ENCODE peak calls at places on chromosomes 1 and 21, in ten cellular contexts. G is CD8-positive, alpha-beta T cell; U is heart left ventricle; S is fibroblast of lung; J is esophagus muscularis mucosa; O is left ventricle myocardium inferior; T is BE2C; C is stomach; I is mucosa of descending colon; R is left lung. X is an unnamed sample. For H3K36me3, H3K4me1 and H3K9me3, the result is how much of the 10 kb centered on the place peaks cover.

GRCh38 chr21:44765231-44766013 is 36.2 kb downstream of the UBE2G2 start:
- DNase-seq in R (no peak), C (no peak), U (no peak), J (no peak), I (no peak), G (peak), S (no peak), T (peak), O (no peak), X (peak)

GRCh38 chr1:152884966-152885624 is 7.0 kb downstream of the SMCP start:
- DNase-seq in G (no peak), T (no peak), C (no peak), S (peak), O (no peak), U (no peak), I (no peak), J (peak), R (no peak), X (no peak)

GRCh38 chr1:66445492-66446181 is 88.3 kb upstream of the SGIP1 start:
- DNase-seq in T (no peak), C (peak), I (peak), R (peak), O (no peak), G (peak), U (peak), S (no peak), J (no peak), X (peak)

GRCh38 chr1:19315378-19316206 is 3.5 kb downstream of the SLC66A1 start:
- DNase-seq in R (no peak), G (no peak), J (no peak), I (no peak), T (no peak), U (no peak), C (no peak), S (peak), O (no peak), X (no peak)

GRCh38 chr1:170445096-170445495 is 86.9 kb upstream of the GORAB start:
- DNase-seq in I (no peak), G (no peak), R (no peak), S (peak), C (no peak), U (no peak), O (no peak), J (no peak), T (no peak), X (no peak)

GRCh38 chr1:30179942-30180543 is 543.3 kb downstream of the MATN1 start:
- DNase-seq in U (no peak), R (no peak), C (peak), G (no peak), I (no peak), O (no peak), T (no peak), J (peak), S (no peak), X (no peak)

GRCh38 chr21:23955130-23955873 is 1652.0 kb downstream of the MRPL39 start:
- DNase-seq in G (no peak), J (no peak), U (no peak), C (no peak), R (no peak), T (no peak), O (no peak), I (no peak), S (no peak), X (no peak)

GRCh38 chr1:94285026-94285654 is 47.8 kb upstream of the ARHGAP29 start:
- DNase-seq in T (no peak), U (no peak), G (no peak), J (no peak), O (no peak), C (no peak), I (no peak), R (no peak), S (no peak), X (no peak)

GRCh38 chr1:89001510-89001909 is 9.1 kb upstream of the KYAT3 start:
- DNase-seq in C (no peak), S (no peak), G (no peak), O (no peak), R (no peak), U (no peak), J (no peak), I (no peak), T (no peak), X (peak)

GRCh38 chr1:39701092-39701460 is 9.8 kb upstream of the HPCAL4 start:
- DNase-seq in T (no peak), I (no peak), J (no peak), U (no peak), C (peak), G (no peak), O (peak), R (no peak), S (peak), X (no peak)

GRCh38 chr1:179369751-179370341 is 4.1 kb downstream of the AXDND1 start:
- DNase-seq in J (no peak), I (peak), O (no peak), G (no peak), C (no peak), T (peak), S (peak), U (no peak), R (no peak), X (peak)

GRCh38 chr1:231240531-231240882 is 505 bp upstream of the GNPAT start:
- DNase-seq in S (peak), C (no peak), J (no peak), U (no peak), G (no peak), R (no peak), I (no peak), O (no peak), T (no peak), X (no peak)

GRCh38 chr1:15331180-15331579 is 78.5 kb upstream of the EFHD2 start:
- DNase-seq in I (no peak), J (no peak), R (no peak), U (no peak), C (no peak), O (no peak), S (no peak), T (no peak), G (no peak), X (no peak)

GRCh38 chr1:84377480-84378095 is 20.7 kb upstream of the DNASE2B start:
- DNase-seq in R (no peak), C (no peak), J (no peak), S (peak), T (peak), I (no peak), U (peak), G (no peak), O (no peak), X (no peak)

GRCh38 chr21:34511787-34512451 is at the start of gene KCNE1:
- DNase-seq in G (no peak), J (no peak), C (no peak), S (peak), R (peak), I (no peak), U (peak), T (no peak), O (no peak), X (no peak)

GRCh38 chr1:38332649-38333310 is 286.2 kb upstream of the POU3F1 start:
- DNase-seq in I (no peak), J (peak), T (no peak), R (no peak), C (no peak), G (no peak), O (no peak), S (no peak), U (no peak), X (no peak)

GRCh38 chr1:2604156-2604853 is 17.7 kb downstream of the PRXL2B start:
- DNase-seq in S (no peak), J (no peak), C (no peak), I (no peak), R (no peak), U (no peak), O (no peak), G (no peak), T (no peak), X (no peak)

GRCh38 chr1:61399192-61399591 is 316.8 kb downstream of the NFIA start:
- DNase-seq in O (no peak), R (no peak), I (no peak), S (no peak), T (no peak), G (no peak), U (no peak), J (no peak), C (no peak), X (no peak)

GRCh38 chr1:37997256-37998088 is 7.7 kb upstream of the SF3A3 start:
- DNase-seq in S (no peak), J (no peak), U (no peak), I (no peak), C (no peak), O (no peak), T (no peak), R (no peak), G (no peak), X (no peak)

GRCh38 chr1:31862071-31862470 is 46.2 kb upstream of the SPOCD1 start:
- DNase-seq in J (no peak), I (no peak), R (no peak), C (no peak), T (no peak), G (no peak), U (no peak), S (no peak), O (no peak), X (no peak)

GRCh38 chr1:221694109-221694508 is 47.8 kb downstream of the DUSP10 start:
- DNase-seq in C (no peak), T (no peak), O (no peak), J (no peak), I (no peak), G (no peak), U (no peak), R (no peak), S (no peak), X (no peak)

GRCh38 chr21:35925497-35925896 is 134.8 kb downstream of the SETD4 start:
- DNase-seq in R (peak), U (no peak), J (peak), G (no peak), C (peak), O (no peak), S (peak), T (no peak), I (no peak), X (peak)

GRCh38 chr1:229599218-229599812 is 26.6 kb downstream of the TAF5L start:
- DNase-seq in I (no peak), S (peak), O (no peak), R (no peak), J (no peak), U (no peak), G (no peak), T (no peak), C (no peak), X (no peak)

GRCh38 chr1:246037832-246038231 is 469.2 kb downstream of the SMYD3 start:
- DNase-seq in S (no peak), T (no peak), U (no peak), O (no peak), I (no peak), J (no peak), G (no peak), R (no peak), C (no peak), X (no peak)

GRCh38 chr1:234495231-234495990 is 16.4 kb upstream of the TARBP1 start:
- DNase-seq in T (no peak), I (no peak), J (no peak), U (no peak), S (peak), G (no peak), R (no peak), O (no peak), C (no peak), X (no peak)

GRCh38 chr1:167515893-167516321 is 2.4 kb downstream of the CD247 start:
- DNase-seq in J (no peak), S (no peak), I (no peak), O (no peak), T (no peak), U (no peak), G (no peak), R (no peak), C (no peak), X (no peak)

GRCh38 chr1:167491586-167492408 is 26.5 kb downstream of the CD247 start:
- DNase-seq in C (no peak), O (no peak), S (no peak), R (no peak), I (no peak), U (no peak), G (peak), T (no peak), J (no peak), X (peak)

GRCh38 chr1:242017580-242018233 is 18.8 kb upstream of the MAP1LC3C start:
- DNase-seq in U (no peak), S (peak), C (peak), I (peak), O (peak), T (peak), J (no peak), G (no peak), R (peak), X (peak)

GRCh38 chr1:3744646-3745045 is 7.6 kb upstream of the CCDC27 start:
- DNase-seq in O (no peak), R (no peak), C (no peak), T (no peak), S (no peak), I (no peak), G (peak), U (no peak), J (no peak), X (no peak)

GRCh38 chr1:54782588-54782987 is 18.3 kb upstream of the PARS2 start:
- DNase-seq in O (no peak), T (no peak), G (no peak), C (no peak), R (no peak), J (no peak), I (no peak), S (no peak), U (no peak), X (no peak)

GRCh38 chr1:206921772-206922265 is at the start of gene FCMR:
- DNase-seq in R (no peak), C (no peak), J (no peak), S (no peak), I (peak), U (no peak), G (peak), O (no peak), T (no peak), X (peak)

GRCh38 chr1:50735443-50735842 is 224.6 kb downstream of the FAF1 start:
- DNase-seq in U (no peak), R (no peak), G (no peak), C (no peak), I (peak), J (no peak), O (no peak), T (no peak), S (peak), X (peak)

GRCh38 chr1:231962636-231963035 is 336.0 kb downstream of the DISC1 start:
- DNase-seq in J (no peak), G (no peak), O (no peak), U (no peak), C (no peak), I (no peak), R (no peak), T (no peak), S (no peak), X (no peak)

GRCh38 chr1:70426154-70427131 is 15.4 kb downstream of the CTH start:
- DNase-seq in G (no peak), O (no peak), T (no peak), S (no peak), J (no peak), I (no peak), C (no peak), R (no peak), U (no peak), X (no peak)
- H3K36me3 ChIP-seq in G (under half), O (under half), T (under half), S (under half), J (half or more), I (under half), C (under half), R (under half), U (under half), X (under half)

GRCh38 chr1:8013399-8013798 is 12.7 kb downstream of the ERRFI1 start:
- DNase-seq in R (no peak), O (no peak), J (no peak), C (no peak), G (no peak), I (no peak), S (no peak), T (no peak), U (no peak), X (no peak)
- H3K4me1 ChIP-seq in R (under half), O (under half), J (half or more), C (under half), G (under half), I (under half), S (under half), T (under half), U (under half), X (under half)

GRCh38 chr21:40625991-40626390 is 221.0 kb downstream of the DSCAM start:
- DNase-seq in S (no peak), J (no peak), G (no peak), O (no peak), R (no peak), T (no peak), U (no peak), I (no peak), C (no peak), X (no peak)

GRCh38 chr21:40620386-40621145 is 226.4 kb downstream of the DSCAM start:
- DNase-seq in I (no peak), U (no peak), O (no peak), G (no peak), C (no peak), J (no peak), T (no peak), S (no peak), R (no peak), X (no peak)

GRCh38 chr21:40623550-40623949 is 223.4 kb downstream of the DSCAM start:
- DNase-seq in U (no peak), J (no peak), I (no peak), C (no peak), G (no peak), O (no peak), T (no peak), S (no peak), R (no peak), X (no peak)

GRCh38 chr21:40618216-40618615 is 228.7 kb downstream of the DSCAM start:
- DNase-seq in G (no peak), R (no peak), C (no peak), J (no peak), U (no peak), T (no peak), S (no peak), O (no peak), I (no peak), X (no peak)

DNA sequence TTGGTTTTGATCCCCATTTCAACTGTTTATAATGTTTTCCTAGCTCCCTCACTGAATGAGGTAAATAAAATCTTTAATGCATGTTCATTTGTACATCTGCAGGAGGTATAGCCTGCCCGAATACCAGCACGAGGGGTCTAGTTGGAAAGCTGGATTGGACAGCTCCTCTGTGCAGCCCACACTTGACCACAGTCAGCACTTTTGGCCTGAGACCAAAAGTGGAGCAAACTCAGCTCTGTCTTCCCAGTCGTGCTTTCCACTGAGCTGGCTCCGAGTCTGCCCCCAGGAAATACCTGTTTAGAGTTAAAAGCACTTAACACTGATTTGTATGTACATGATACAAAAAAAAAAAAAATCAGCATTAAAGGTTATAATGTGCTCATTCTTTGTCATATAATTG is 224.4 kb downstream of the DSCAM start:
- DNase-seq in T (no peak), G (no peak), I (no peak), O (no peak), U (no peak), R (no peak), C (no peak), S (no peak), J (no peak), X (no peak)
- H3K9me3 ChIP-seq in T (under half), G (under half), I (under half), O (under half), U (under half), R (under half), C (under half), S (under half), J (under half), X (under half)

GRCh38 chr1:193094112-193094511 is 11.1 kb downstream of the GLRX2 start:
- DNase-seq in I (no peak), J (no peak), O (no peak), U (no peak), T (no peak), S (no peak), R (no peak), C (no peak), G (no peak), X (no peak)
- H3K36me3 ChIP-seq in I (under half), J (half or more), O (half or more), U (half or more), T (under half), S (under half), R (under half), C (half or more), G (under half), X (under half)

GRCh38 chr1:159205225-159205624 is 550 bp downstream of the ACKR1 start:
- DNase-seq in S (no peak), T (no peak), R (no peak), I (no peak), O (no peak), G (no peak), U (no peak), J (no peak), C (no peak), X (no peak)

GRCh38 chr1:159203621-159204020 is 1.1 kb upstream of the ACKR1 start:
- DNase-seq in S (no peak), G (no peak), J (no peak), I (no peak), T (no peak), O (no peak), C (no peak), R (no peak), U (no peak), X (no peak)

GRCh38 chr1:159204791-159205141 is at the start of gene ACKR1:
- DNase-seq in T (no peak), O (no peak), U (no peak), R (no peak), I (no peak), C (no peak), J (no peak), S (no peak), G (no peak), X (no peak)

GRCh38 chr1:159207080-159207479 is 2.4 kb downstream of the ACKR1 start:
- DNase-seq in C (no peak), S (no peak), U (no peak), G (no peak), O (no peak), T (no peak), I (no peak), R (no peak), J (no peak), X (no peak)

GRCh38 chr1:159204071-159204790 is 444 bp upstream of the ACKR1 start:
- DNase-seq in J (no peak), S (no peak), G (no peak), O (no peak), U (no peak), T (no peak), C (no peak), R (no peak), I (no peak), X (no peak)
- H3K4me1 ChIP-seq in J (under half), S (under half), G (under half), O (under half), U (under half), T (under half), C (under half), R (under half), I (under half), X (under half)

GRCh38 chr1:156767101-156767878 is at the start of gene PRCC:
- DNase-seq in I (peak), T (peak), C (peak), G (peak), U (peak), S (peak), O (peak), R (peak), J (peak), X (peak)
- H3K9me3 ChIP-seq in I (under half), T (under half), C (under half), G (under half), U (under half), S (under half), O (under half), R (under half), J (under half), X (under half)

GRCh38 chr1:11233208-11233607 is 29.1 kb downstream of the MTOR start:
- DNase-seq in I (no peak), R (no peak), G (no peak), S (no peak), U (no peak), O (no peak), C (no peak), T (no peak), J (no peak), X (no peak)
- H3K36me3 ChIP-seq in I (under half), R (under half), G (half or more), S (under half), U (half or more), O (half or more), C (half or more), T (under half), J (half or more), X (half or more)

GRCh38 chr1:58391514-58391913 is 155.0 kb downstream of the OMA1 start:
- DNase-seq in S (no peak), R (no peak), I (no peak), J (peak), O (no peak), U (no peak), C (no peak), G (no peak), T (no peak), X (no peak)
- H3K4me1 ChIP-seq in S (under half), R (under half), I (under half), J (under half), O (under half), U (under half), C (under half), G (under half), T (under half), X (under half)

GRCh38 chr1:196970182-196970581 is 7.2 kb upstream of the CFHR5 start:
- DNase-seq in R (no peak), U (no peak), I (no peak), O (no peak), C (no peak), J (no peak), T (no peak), G (no peak), S (no peak), X (no peak)
- H3K9me3 ChIP-seq in R (under half), U (under half), I (under half), O (under half), C (under half), J (under half), T (under half), G (under half), S (under half), X (under half)